ENCODE peak calls at places on chromosomes 7 and 10, in seven cellular contexts. R, U, A, N, B, Y and K are unnamed samples.

GRCh38 chr10:58797356-58797755 is 284.7 kb downstream of the BICC1 start:
- DNase-seq in R (no peak), U (no peak), A (no peak), N (no peak), B (no peak), Y (no peak), K (no peak)

GRCh38 chr7:83162402-83163256 is at the start of gene PCLO:
- DNase-seq in R (peak), U (peak), A (peak), N (peak), B (peak), Y (peak), K (peak)

GRCh38 chr10:12042409-12042796 is 206 bp downstream of the UPF2 start:
- DNase-seq in R (peak), U (no peak), A (no peak), N (no peak), B (no peak), Y (no peak), K (peak)

GRCh38 chr10:130300608-130301025 is 164.4 kb downstream of the GLRX3 start:
- DNase-seq in R (peak), U (no peak), A (no peak), N (no peak), B (no peak), Y (peak), K (peak)

GRCh38 chr10:6928531-6929080 is 348.5 kb upstream of the PRKCQ start:
- DNase-seq in R (no peak), U (no peak), A (peak), N (no peak), B (no peak), Y (no peak), K (no peak)

GRCh38 chr7:101239191-101239950 is 1.8 kb upstream of the CLDN15 start:
- DNase-seq in R (no peak), U (no peak), A (no peak), N (no peak), B (no peak), Y (no peak), K (no peak)

GRCh38 chr7:2710901-2711551 is 23.0 kb downstream of the AMZ1 start:
- DNase-seq in R (peak), U (no peak), A (no peak), N (no peak), B (no peak), Y (no peak), K (peak)

GRCh38 chr7:26454180-26454579 is 162.5 kb downstream of the SNX10 start:
- DNase-seq in R (no peak), U (no peak), A (no peak), N (no peak), B (no peak), Y (peak), K (no peak)

GRCh38 chr10:110548002-110548401 is 19.5 kb upstream of the SMC3 start:
- DNase-seq in R (no peak), U (no peak), A (no peak), N (no peak), B (no peak), Y (no peak), K (no peak)

GRCh38 chr7:49630513-49630912 is 142.9 kb upstream of the VWC2 start:
- DNase-seq in R (no peak), U (no peak), A (no peak), N (no peak), B (no peak), Y (no peak), K (no peak)

GRCh38 chr7:107891619-107892366 is 810 bp downstream of the DLD start:
- DNase-seq in R (no peak), U (no peak), A (no peak), N (no peak), B (no peak), Y (no peak), K (peak)

GRCh38 chr10:76192694-76193304 is 761.4 kb downstream of the LRMDA start:
- DNase-seq in R (no peak), U (no peak), A (no peak), N (no peak), B (no peak), Y (no peak), K (no peak)

GRCh38 chr7:45203947-45204445 is 46.4 kb downstream of the RAMP3 start:
- DNase-seq in R (no peak), U (peak), A (no peak), N (no peak), B (no peak), Y (no peak), K (peak)

GRCh38 chr10:17386616-17387075 is 67.7 kb downstream of the ST8SIA6 start:
- DNase-seq in R (no peak), U (peak), A (no peak), N (no peak), B (peak), Y (no peak), K (peak)